ENCODE peak calls at places on chromosomes 11 and 22, in four cellular contexts. U is IMR-90, F is adrenal gland, T is testis. J is an unnamed sample.

GRCh38 chr11:6022954-6023353 is 7.6 kb downstream of the OR56A1 start:
- DNase-seq in F (peak; percentile 33), T (peak; percentile 29), U (peak; percentile 43), J (no peak)

GRCh38 chr11:90639687-90640086 is 416.8 kb upstream of the CHORDC1 start:
- DNase-seq in T (no peak), U (no peak), F (no peak), J (no peak)

GRCh38 chr11:3609416-3610265 is 32.2 kb downstream of the ART5 start:
- DNase-seq in F (peak; percentile 30), T (peak; percentile 23), U (peak; percentile 37), J (no peak)

GRCh38 chr11:72085836-72086475 is 5.3 kb downstream of the LRRC51 start:
- DNase-seq in T (no peak), U (no peak), F (no peak), J (no peak)

GRCh38 chr22:50530857-50531545 is 1.2 kb upstream of the TYMP start:
- DNase-seq in U (peak; percentile 63), F (peak; percentile 90), T (peak; percentile 71), J (peak; percentile 93)

GRCh38 chr22:30920407-30920806 is 48.2 kb downstream of the MORC2 start:
- DNase-seq in F (peak; percentile 87), U (peak; percentile 59), T (peak; percentile 90), J (peak; percentile 80)

GRCh38 chr11:128345316-128345715 is 242.0 kb downstream of the ETS1 start:
- DNase-seq in F (no peak), U (no peak), T (no peak), J (no peak)

GRCh38 chr11:116729501-116730240 is 43.1 kb downstream of the BUD13 start:
- DNase-seq in U (no peak), F (no peak), T (no peak), J (no peak)

GRCh38 chr11:111775024-111775710 is 9.0 kb upstream of the PPP2R1B start:
- DNase-seq in F (peak; percentile 35), U (peak; percentile 50), T (peak; percentile 24), J (peak; percentile 14)

GRCh38 chr22:50341977-50342650 is 1.0 kb upstream of the PPP6R2 start:
- DNase-seq in T (peak; percentile 94), U (peak; percentile 75), F (peak; percentile 94), J (peak; percentile 92)

GRCh38 chr22:42697542-42698013 is 23.1 kb downstream of the A4GALT start:
- DNase-seq in U (peak; percentile 73), F (peak; percentile 65), T (peak; percentile 32), J (peak; percentile 72)

GRCh38 chr11:126138636-126139540 is 72.6 kb downstream of the RPUSD4 start:
- DNase-seq in T (peak; percentile 58), U (no peak), F (no peak), J (no peak)

GRCh38 chr11:124194696-124195418 is 11.7 kb downstream of the OR10D3 start:
- DNase-seq in F (peak; percentile 71), T (peak; percentile 76), U (peak; percentile 58), J (peak; percentile 65)

GRCh38 chr22:37804886-37805857 is 2.6 kb upstream of the GCAT start:
- DNase-seq in T (peak; percentile 92), U (peak; percentile 70), F (peak; percentile 92), J (peak; percentile 94)

DNA sequence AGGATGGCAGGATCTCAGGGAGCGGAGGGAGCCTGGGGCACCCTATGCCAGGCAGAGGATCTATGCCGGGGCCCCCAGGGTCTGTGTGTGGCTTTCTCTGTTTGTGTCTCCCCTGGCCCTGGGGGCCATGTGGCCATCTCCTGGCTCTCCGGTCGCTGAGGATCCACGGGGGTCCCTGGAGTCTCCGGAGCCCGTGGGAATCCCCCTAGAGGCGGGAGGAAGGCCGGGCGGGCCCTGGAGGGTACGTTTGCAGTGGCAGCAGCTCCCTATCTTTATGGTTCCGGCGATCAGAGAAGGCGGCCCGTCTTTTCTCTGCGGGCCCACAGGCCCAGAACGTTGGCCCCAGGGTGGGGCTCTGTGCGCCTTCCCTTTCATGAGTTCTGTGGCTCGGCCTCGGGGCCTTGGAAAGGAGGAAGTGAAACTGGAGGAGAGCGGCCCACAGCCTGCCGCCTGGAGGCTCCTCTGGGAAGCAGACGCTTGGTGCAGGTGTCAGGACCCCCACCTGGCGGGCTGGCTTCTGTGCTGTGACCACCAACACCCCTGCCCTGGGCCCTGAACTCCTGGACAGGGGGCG is 82.1 kb downstream of the KCNQ1 start:
- DNase-seq in U (no peak), T (peak; percentile 32), F (peak; percentile 72), J (peak; percentile 87)
- TF ChIP-seq CTCF in U (no peak), T (no peak), F (peak; percentile 23), J (peak; percentile 31)

DNA sequence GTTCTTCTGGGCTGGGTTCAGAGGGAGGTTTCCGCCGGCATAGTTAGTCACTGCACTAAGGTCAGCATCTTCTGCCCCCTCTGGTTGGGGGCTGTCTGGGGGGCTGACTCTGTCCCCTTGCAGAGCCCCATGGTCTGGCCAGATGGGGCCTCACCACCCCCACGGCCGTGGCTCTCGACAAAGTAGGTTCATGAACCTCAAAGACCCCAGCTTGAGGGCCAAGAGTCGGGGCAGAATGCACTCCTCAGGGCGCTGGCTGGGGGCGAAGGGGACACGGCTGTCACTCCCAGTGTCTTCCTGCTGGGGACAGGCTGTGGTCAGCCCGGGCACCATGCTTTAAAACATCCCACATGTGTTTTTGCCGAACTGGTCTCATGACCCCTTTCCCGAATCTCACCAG is 20.8 kb downstream of the ANO1 start:
- DNase-seq in U (no peak), T (no peak), F (no peak), J (no peak)
- H3K27ac ChIP-seq in U (no peak overlapping the region), T (no peak overlapping the region), F (no peak overlapping the region), J (no peak overlapping the region)

DNA sequence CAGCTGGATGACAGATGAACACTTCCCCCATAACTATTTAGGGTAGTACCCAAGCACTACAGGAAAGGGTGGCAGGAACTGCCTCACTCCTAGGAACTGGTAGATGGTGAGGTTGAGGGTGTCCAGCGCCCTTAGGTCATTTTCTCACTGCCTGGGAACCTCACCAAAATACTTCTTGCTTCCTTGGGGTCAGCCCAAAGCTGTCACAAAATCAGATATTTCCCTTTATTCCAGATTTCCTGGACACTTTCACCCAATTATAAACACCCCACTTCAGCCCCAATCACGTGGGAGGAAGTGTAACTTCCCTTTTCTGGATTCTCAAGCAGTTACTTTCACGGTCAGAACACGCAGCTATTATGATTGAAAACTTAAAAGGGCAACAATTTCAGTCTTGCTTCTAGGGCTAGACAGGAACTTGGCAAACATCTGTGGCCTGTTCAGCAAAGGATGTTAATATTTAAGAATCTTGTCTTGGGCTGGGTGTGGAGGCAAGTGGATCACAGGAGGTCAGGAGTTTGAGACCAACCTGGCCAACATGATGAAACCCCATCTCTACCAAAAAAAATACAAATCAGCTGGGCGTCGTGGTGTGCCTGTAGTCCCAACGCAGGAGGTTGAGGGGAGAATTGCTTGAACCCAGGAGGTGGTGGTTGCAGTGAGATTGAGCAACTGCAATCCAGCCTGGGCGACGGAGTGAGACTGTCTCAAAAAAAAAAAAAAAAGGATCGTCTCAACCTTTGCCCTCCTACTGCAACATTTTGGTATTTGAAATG is 4.0 kb downstream of the FTH1 start:
- DNase-seq in T (no peak), U (peak; percentile 60), F (peak; percentile 51), J (peak; percentile 45)
- TF ChIP-seq POLR2A in T (no peak), U (peak; percentile 88), F (peak; percentile 7), J (peak; percentile 35)

GRCh38 chr11:40294343-40294723 is 1165.1 kb downstream of the LRRC4C start:
- DNase-seq in U (no peak), T (no peak), F (no peak), J (no peak)
- TF ChIP-seq CTCF in U (no peak), T (no peak), F (no peak), J (no peak)

GRCh38 chr11:67441731-67442401 is 1.4 kb downstream of the CORO1B start:
- DNase-seq in U (no peak), F (no peak), T (no peak), J (no peak)

GRCh38 chr11:67441082-67441683 is 2.1 kb downstream of the CORO1B start:
- DNase-seq in F (no peak), U (no peak), T (no peak), J (no peak)

GRCh38 chr11:67438121-67438902 is 830 bp upstream of the PTPRCAP start:
- DNase-seq in U (no peak), T (no peak), F (no peak), J (peak; percentile 76)

GRCh38 chr11:67439321-67440228 is 2.1 kb upstream of the PTPRCAP start:
- DNase-seq in T (no peak), F (no peak), U (no peak), J (peak; percentile 62)

GRCh38 chr11:67440229-67441081 is 2.8 kb downstream of the CORO1B start:
- DNase-seq in F (no peak), U (no peak), T (no peak), J (no peak)
- H3K27ac ChIP-seq in F (no peak overlapping the region), U (no peak overlapping the region), T (no peak overlapping the region), J (peak overlapping the region; percentile 83)

GRCh38 chr22:18008136-18008535 is 16.2 kb downstream of the MICAL3 start:
- DNase-seq in F (no peak), U (no peak), T (no peak), J (no peak)
- TF ChIP-seq POLR2A in F (no peak), U (no peak), T (no peak), J (no peak)

J was measured in transverse colon.